ENCODE peak calls at places on chromosomes 16 and 17, in six cellular contexts. N is fibroblast of mammary gland, J is fibroblast of lung, H is posterior cingulate gyrus, Z is MG63, C is M059J. E is an unnamed sample.

GRCh38 chr17:33983824-33984574 is 271.1 kb upstream of the CCL2 start:
- DNase-seq in N (no peak), J (no peak), H (no peak), Z (no peak), C (no peak), E (no peak)

GRCh38 chr16:11309895-11310633 is 28.9 kb upstream of the PRM1 start:
- DNase-seq in N (no peak), J (no peak), H (no peak), Z (no peak), C (peak), E (no peak)

GRCh38 chr17:27552467-27552779 is 78.6 kb upstream of the LGALS9 start:
- DNase-seq in N (peak), J (peak), H (no peak), Z (peak), C (peak), E (no peak)

GRCh38 chr17:48262982-48263586 is 155.5 kb downstream of the SNX11 start:
- DNase-seq in N (peak), J (peak), H (no peak), Z (no peak), C (peak), E (no peak)

GRCh38 chr16:19717319-19717718 is 708 bp downstream of the KNOP1 start:
- DNase-seq in N (peak), J (no peak), H (no peak), Z (no peak), C (no peak), E (no peak)

GRCh38 chr17:41451154-41451728 is 10.5 kb upstream of the KRT38 start:
- DNase-seq in N (no peak), J (no peak), H (no peak), Z (no peak), C (peak), E (no peak)

GRCh38 chr17:50110591-50111349 is 15.6 kb downstream of the PDK2 start:
- DNase-seq in N (no peak), J (no peak), H (no peak), Z (no peak), C (no peak), E (no peak)

GRCh38 chr17:48055531-48056245 is 7.5 kb downstream of the NFE2L1 start:
- DNase-seq in N (no peak), J (peak), H (no peak), Z (peak), C (peak), E (no peak)

GRCh38 chr17:3335876-3336275 is 37.7 kb upstream of the OR3A1 start:
- DNase-seq in N (no peak), J (no peak), H (no peak), Z (no peak), C (peak), E (no peak)

GRCh38 chr17:14306602-14307001 is 5.7 kb downstream of the HS3ST3B1 start:
- DNase-seq in N (no peak), J (peak), H (no peak), Z (no peak), C (peak), E (no peak)

GRCh38 chr17:77929180-77929564 is 29.3 kb upstream of the TNRC6C start:
- DNase-seq in N (no peak), J (no peak), H (no peak), Z (no peak), C (no peak), E (no peak)